ENCODE peak calls at places on chromosomes 16 and 17, in ten cellular contexts. K, B, W, J, I, R, V, U, E and T are unnamed samples.

GRCh38 chr17:31289790-31290189 is 7.2 kb downstream of the OMG start:
- DNase-seq in K (no peak), B (no peak), W (no peak), J (no peak), I (no peak), R (no peak), V (no peak), U (no peak), E (no peak), T (no peak)

GRCh38 chr16:46857261-46857962 is 26.4 kb upstream of the C16orf87 start:
- DNase-seq in K (no peak), B (no peak), W (peak; percentile 47), J (peak; percentile 70), I (no peak), R (no peak), V (no peak), U (no peak), E (peak; percentile 67), T (no peak)

GRCh38 chr17:75124041-75124818 is 7.3 kb downstream of the NT5C start:
- DNase-seq in K (peak; percentile 60), B (no peak), W (peak; percentile 89), J (peak; percentile 78), I (peak; percentile 69), R (peak; percentile 48), V (no peak), U (peak; percentile 50), E (peak; percentile 54), T (peak; percentile 100)

GRCh38 chr16:1770328-1771071 is 843 bp downstream of the NME3 start:
- DNase-seq in K (peak; percentile 43), B (no peak), W (peak; percentile 90), J (peak; percentile 91), I (peak; percentile 90), R (peak; percentile 71), V (peak; percentile 76), U (peak; percentile 75), E (peak; percentile 84), T (peak; percentile 87)

GRCh38 chr16:64406661-64407267 is 715.1 kb downstream of the CDH11 start:
- DNase-seq in K (no peak), B (no peak), W (no peak), J (no peak), I (no peak), R (no peak), V (no peak), U (no peak), E (no peak), T (no peak)

GRCh38 chr17:27535975-27536374 is 79.7 kb downstream of the KSR1 start:
- DNase-seq in K (no peak), B (no peak), W (no peak), J (no peak), I (no peak), R (no peak), V (no peak), U (no peak), E (no peak), T (no peak)

GRCh38 chr17:34665150-34665802 is 85.9 kb downstream of the TMEM132E start:
- DNase-seq in K (no peak), B (no peak), W (no peak), J (no peak), I (peak; percentile 56), R (no peak), V (peak; percentile 53), U (no peak), E (no peak), T (no peak)

GRCh38 chr17:54900457-54901229 is at the start of gene TOM1L1:
- DNase-seq in K (no peak), B (peak; percentile 9), W (peak; percentile 78), J (peak; percentile 92), I (peak; percentile 86), R (peak; percentile 45), V (peak; percentile 84), U (peak; percentile 75), E (peak; percentile 91), T (peak; percentile 86)

GRCh38 chr17:82429824-82430223 is 11.4 kb upstream of the OGFOD3 start:
- DNase-seq in K (no peak), B (no peak), W (no peak), J (no peak), I (no peak), R (no peak), V (no peak), U (no peak), E (no peak), T (no peak)

GRCh38 chr17:9212376-9213310 is 191.3 kb downstream of the NTN1 start:
- DNase-seq in K (no peak), B (no peak), W (no peak), J (peak; percentile 67), I (no peak), R (no peak), V (no peak), U (no peak), E (no peak), T (peak; percentile 40)

GRCh38 chr16:87487361-87487924 is 5.4 kb downstream of the ZCCHC14 start:
- DNase-seq in K (peak; percentile 13), B (no peak), W (peak; percentile 60), J (peak; percentile 78), I (peak; percentile 72), R (no peak), V (peak; percentile 72), U (peak; percentile 48), E (peak; percentile 88), T (peak; percentile 83)

GRCh38 chr17:55926276-55926995 is 175.6 kb downstream of the PCTP start:
- DNase-seq in K (no peak), B (no peak), W (no peak), J (no peak), I (no peak), R (no peak), V (no peak), U (no peak), E (no peak), T (no peak)

GRCh38 chr16:55521792-55522191 is 12.9 kb downstream of the LPCAT2 start:
- DNase-seq in K (no peak), B (no peak), W (no peak), J (no peak), I (no peak), R (no peak), V (no peak), U (no peak), E (no peak), T (no peak)

GRCh38 chr17:80362428-80363119 is 52.4 kb upstream of the ENDOV start:
- DNase-seq in K (no peak), B (no peak), W (peak; percentile 75), J (peak; percentile 55), I (peak; percentile 66), R (peak; percentile 66), V (no peak), U (no peak), E (peak; percentile 48), T (no peak)

DNA sequence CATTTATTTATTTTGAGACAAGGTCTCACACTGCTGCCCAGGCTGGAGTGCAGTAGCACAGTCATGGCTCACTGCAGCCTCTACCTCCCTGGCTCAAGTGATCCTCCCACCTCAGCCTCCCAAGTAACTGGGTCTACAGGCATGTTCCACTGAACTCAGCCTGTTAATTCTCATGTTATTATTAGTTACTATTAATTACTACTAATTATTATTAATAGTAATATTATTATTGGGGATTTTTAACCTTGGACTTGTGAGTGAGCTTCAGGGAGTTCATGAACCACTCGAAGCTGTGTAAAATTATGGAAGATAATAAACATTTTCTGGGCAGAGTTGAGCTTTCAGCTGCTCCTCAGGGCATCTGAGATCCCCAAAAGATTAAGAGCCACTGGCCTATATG is 4.6 kb upstream of the STAC2 start:
- DNase-seq in K (no peak), B (no peak), W (no peak), J (no peak), I (no peak), R (no peak), V (no peak), U (no peak), E (no peak), T (no peak)
- H3K4me1 ChIP-seq in K (peaks cover 18% of the 10 kb centered on the region), B (peaks cover 16% of the 10 kb centered on the region), W (peaks cover 2% of the 10 kb centered on the region), J (no peaks in the 10 kb centered on the region), I (peaks cover 20% of the 10 kb centered on the region), R (peaks cover 26% of the 10 kb centered on the region), V (no peaks in the 10 kb centered on the region), U (peaks cover 24% of the 10 kb centered on the region), E (peaks cover 15% of the 10 kb centered on the region), T (peaks cover 5% of the 10 kb centered on the region)

GRCh38 chr17:49018116-49018612 is 21.0 kb downstream of the IGF2BP1 start:
- DNase-seq in K (no peak), B (no peak), W (no peak), J (no peak), I (no peak), R (no peak), V (no peak), U (no peak), E (no peak), T (no peak)
- H3K27ac ChIP-seq in K (no peak overlapping the region), B (no peak overlapping the region), W (no peak overlapping the region), J (no peak overlapping the region), I (no peak overlapping the region), R (no peak overlapping the region), V (no peak overlapping the region), U (no peak overlapping the region), E (no peak overlapping the region), T (no peak overlapping the region)

GRCh38 chr16:23105309-23105708 is 43.9 kb downstream of the USP31 start:
- DNase-seq in K (no peak), B (no peak), W (no peak), J (no peak), I (no peak), R (no peak), V (no peak), U (no peak), E (no peak), T (no peak)
- H3K4me1 ChIP-seq in K (no peaks in the 10 kb centered on the region), B (peaks cover 26% of the 10 kb centered on the region), W (no peaks in the 10 kb centered on the region), J (no peaks in the 10 kb centered on the region), I (peaks cover 11% of the 10 kb centered on the region), R (peaks cover 18% of the 10 kb centered on the region), V (no peaks in the 10 kb centered on the region), U (no peaks in the 10 kb centered on the region), E (peaks cover 21% of the 10 kb centered on the region), T (peaks cover 22% of the 10 kb centered on the region)

GRCh38 chr17:38850374-38850773 is 3.1 kb downstream of the RPL23 start:
- DNase-seq in K (no peak), B (no peak), W (no peak), J (no peak), I (no peak), R (no peak), V (no peak), U (no peak), E (no peak), T (no peak)

GRCh38 chr17:38848939-38849563 is 4.5 kb downstream of the RPL23 start:
- DNase-seq in K (no peak), B (no peak), W (no peak), J (no peak), I (no peak), R (no peak), V (no peak), U (no peak), E (no peak), T (no peak)

GRCh38 chr17:38852771-38853291 is 690 bp downstream of the RPL23 start:
- DNase-seq in K (peak; percentile 16), B (no peak), W (no peak), J (no peak), I (no peak), R (no peak), V (no peak), U (no peak), E (no peak), T (no peak)

GRCh38 chr17:38853292-38854219 is at the start of gene RPL23:
- DNase-seq in K (peak; percentile 92), B (peak; percentile 86), W (peak; percentile 97), J (peak; percentile 96), I (peak; percentile 97), R (peak; percentile 96), V (peak; percentile 90), U (peak; percentile 90), E (peak; percentile 98), T (peak; percentile 90)

DNA sequence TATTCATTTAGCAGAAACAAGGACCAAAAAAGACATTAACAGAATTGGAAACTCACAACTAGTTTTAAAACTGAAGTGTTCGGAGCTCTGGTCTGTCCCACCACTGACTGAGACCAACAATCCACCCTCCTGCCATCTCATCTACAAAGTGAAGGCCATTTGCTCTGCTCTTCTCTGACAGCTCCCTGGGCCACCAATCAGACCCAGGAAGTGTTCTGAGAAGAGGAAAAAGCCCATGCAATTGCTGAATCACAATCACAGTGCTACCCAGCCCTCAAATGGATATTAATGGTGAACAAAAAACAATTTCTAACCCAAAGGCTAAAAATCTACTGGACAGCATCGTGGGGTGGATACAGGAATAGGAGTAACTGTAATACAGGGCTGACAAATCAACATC is 2.1 kb downstream of the RPL23 start:
- DNase-seq in K (no peak), B (no peak), W (no peak), J (no peak), I (no peak), R (no peak), V (no peak), U (no peak), E (no peak), T (no peak)
- H3K27ac ChIP-seq in K (no peak overlapping the region), B (no peak overlapping the region), W (peak overlapping the region; percentile 2), J (no peak overlapping the region), I (no peak overlapping the region), R (peak overlapping the region; percentile 84), V (no peak overlapping the region), U (no peak overlapping the region), E (no peak overlapping the region), T (peak overlapping the region; percentile 83)